ENCODE peak calls at places on chromosome 7, in five cellular contexts. One of them, this sample, is unnamed. For H3K4me1, the result is how much of the 10 kb centered on the place peaks cover.

GRCh38 chr7:131196808-131197207 is 130.9 kb upstream of the MKLN1 start:
- DNase-seq in body of pancreas: no peak
- DNase-seq in A549: no peak
- DNase-seq in CD8-positive, alpha-beta memory T cell: no peak
- DNase-seq in uterus: no peak
- DNase-seq in this sample: no peak

GRCh38 chr7:43625453-43625852 is 42.5 kb downstream of the STK17A start:
- DNase-seq in A549: no peak
- DNase-seq in CD8-positive, alpha-beta memory T cell: peak
- DNase-seq in body of pancreas: no peak
- DNase-seq in uterus: no peak
- DNase-seq in this sample: no peak

GRCh38 chr7:79515358-79515757 is 61.9 kb upstream of the MAGI2 start:
- DNase-seq in uterus: no peak
- DNase-seq in A549: no peak
- DNase-seq in body of pancreas: no peak
- DNase-seq in CD8-positive, alpha-beta memory T cell: no peak
- DNase-seq in this sample: no peak

GRCh38 chr7:90403174-90404113 is at the start of gene CLDN12:
- DNase-seq in uterus: peak
- DNase-seq in A549: peak
- DNase-seq in CD8-positive, alpha-beta memory T cell: peak
- DNase-seq in body of pancreas: peak
- DNase-seq in this sample: peak

GRCh38 chr7:2110586-2111396 is 122.0 kb downstream of the MAD1L1 start:
- DNase-seq in A549: no peak
- DNase-seq in body of pancreas: no peak
- DNase-seq in uterus: no peak
- DNase-seq in CD8-positive, alpha-beta memory T cell: no peak
- DNase-seq in this sample: no peak

GRCh38 chr7:51430480-51431086 is 114.0 kb upstream of the COBL start:
- DNase-seq in uterus: no peak
- DNase-seq in A549: peak
- DNase-seq in CD8-positive, alpha-beta memory T cell: no peak
- DNase-seq in body of pancreas: peak
- DNase-seq in this sample: no peak

GRCh38 chr7:79647711-79648110 is 194.2 kb upstream of the MAGI2 start:
- DNase-seq in CD8-positive, alpha-beta memory T cell: no peak
- DNase-seq in A549: no peak
- DNase-seq in uterus: no peak
- DNase-seq in body of pancreas: no peak
- DNase-seq in this sample: peak

GRCh38 chr7:5708271-5708670 is 73.2 kb downstream of the RNF216 start:
- DNase-seq in body of pancreas: no peak
- DNase-seq in uterus: no peak
- DNase-seq in A549: no peak
- DNase-seq in CD8-positive, alpha-beta memory T cell: no peak
- DNase-seq in this sample: no peak

GRCh38 chr7:99387912-99388311 is 13.4 kb downstream of the ARPC1B start:
- DNase-seq in body of pancreas: no peak
- DNase-seq in uterus: no peak
- DNase-seq in A549: no peak
- DNase-seq in CD8-positive, alpha-beta memory T cell: no peak
- DNase-seq in this sample: no peak

GRCh38 chr7:134941185-134941900 is 45.0 kb upstream of the AGBL3 start:
- DNase-seq in CD8-positive, alpha-beta memory T cell: no peak
- DNase-seq in A549: peak
- DNase-seq in body of pancreas: no peak
- DNase-seq in uterus: peak
- DNase-seq in this sample: no peak

GRCh38 chr7:95395755-95396135 is 430 bp downstream of the PON3 start:
- DNase-seq in A549: no peak
- DNase-seq in body of pancreas: peak
- DNase-seq in CD8-positive, alpha-beta memory T cell: no peak
- DNase-seq in uterus: no peak
- DNase-seq in this sample: no peak

GRCh38 chr7:21276471-21277035 is 151.3 kb upstream of the SP4 start:
- DNase-seq in uterus: no peak
- DNase-seq in body of pancreas: no peak
- DNase-seq in A549: no peak
- DNase-seq in CD8-positive, alpha-beta memory T cell: no peak
- DNase-seq in this sample: no peak

GRCh38 chr7:136868496-136869005 is at the start of gene CHRM2:
- DNase-seq in body of pancreas: no peak
- DNase-seq in uterus: no peak
- DNase-seq in CD8-positive, alpha-beta memory T cell: no peak
- DNase-seq in A549: no peak
- DNase-seq in this sample: peak

GRCh38 chr7:84245831-84246230 is 51.2 kb upstream of the SEMA3A start:
- DNase-seq in body of pancreas: no peak
- DNase-seq in CD8-positive, alpha-beta memory T cell: no peak
- DNase-seq in A549: no peak
- DNase-seq in uterus: no peak
- DNase-seq in this sample: no peak

GRCh38 chr7:138979988-138980574 is 1.1 kb downstream of the KIAA1549 start:
- DNase-seq in A549: no peak
- DNase-seq in uterus: no peak
- DNase-seq in CD8-positive, alpha-beta memory T cell: no peak
- DNase-seq in body of pancreas: no peak
- DNase-seq in this sample: no peak

GRCh38 chr7:41696323-41696916 is 6.5 kb downstream of the INHBA start:
- DNase-seq in uterus: peak
- DNase-seq in CD8-positive, alpha-beta memory T cell: no peak
- DNase-seq in body of pancreas: peak
- DNase-seq in A549: peak
- DNase-seq in this sample: peak

GRCh38 chr7:42833411-42833810 is 78.5 kb downstream of the C7orf25 start:
- DNase-seq in CD8-positive, alpha-beta memory T cell: no peak
- DNase-seq in uterus: no peak
- DNase-seq in body of pancreas: no peak
- DNase-seq in A549: no peak
- DNase-seq in this sample: no peak

GRCh38 chr7:45922810-45923209 is 1.7 kb upstream of the IGFBP3 start:
- DNase-seq in CD8-positive, alpha-beta memory T cell: no peak
- DNase-seq in body of pancreas: no peak
- DNase-seq in A549: no peak
- DNase-seq in uterus: peak
- DNase-seq in this sample: no peak

GRCh38 chr7:39202041-39202440 is 224.3 kb downstream of the POU6F2 start:
- DNase-seq in CD8-positive, alpha-beta memory T cell: no peak
- DNase-seq in A549: no peak
- DNase-seq in uterus: no peak
- DNase-seq in body of pancreas: no peak
- DNase-seq in this sample: no peak

GRCh38 chr7:156172638-156173037 is 360.4 kb upstream of the SHH start:
- DNase-seq in CD8-positive, alpha-beta memory T cell: no peak
- DNase-seq in body of pancreas: no peak
- DNase-seq in A549: no peak
- DNase-seq in uterus: no peak
- DNase-seq in this sample: no peak

GRCh38 chr7:348962-349755 is 59.2 kb downstream of the FOXL3 start:
- DNase-seq in A549: no peak
- DNase-seq in body of pancreas: peak
- DNase-seq in uterus: no peak
- DNase-seq in CD8-positive, alpha-beta memory T cell: no peak
- DNase-seq in this sample: no peak

GRCh38 chr7:47640215-47640739 is 58.4 kb upstream of the TNS3 start:
- DNase-seq in uterus: no peak
- DNase-seq in A549: no peak
- DNase-seq in CD8-positive, alpha-beta memory T cell: no peak
- DNase-seq in body of pancreas: no peak
- DNase-seq in this sample: no peak

GRCh38 chr7:2437136-2437535 is 33.7 kb downstream of the CHST12 start:
- DNase-seq in uterus: no peak
- DNase-seq in body of pancreas: no peak
- DNase-seq in CD8-positive, alpha-beta memory T cell: no peak
- DNase-seq in A549: no peak
- DNase-seq in this sample: no peak

GRCh38 chr7:46909601-46910051 is 672.3 kb downstream of the TNS3 start:
- DNase-seq in body of pancreas: no peak
- DNase-seq in A549: no peak
- DNase-seq in CD8-positive, alpha-beta memory T cell: no peak
- DNase-seq in uterus: no peak
- DNase-seq in this sample: no peak

GRCh38 chr7:711967-712600 is 14.4 kb upstream of the DNAAF5 start:
- DNase-seq in uterus: no peak
- DNase-seq in A549: no peak
- DNase-seq in body of pancreas: no peak
- DNase-seq in CD8-positive, alpha-beta memory T cell: no peak
- DNase-seq in this sample: no peak

GRCh38 chr7:15305002-15305600 is 256.7 kb downstream of the AGMO start:
- DNase-seq in CD8-positive, alpha-beta memory T cell: no peak
- DNase-seq in uterus: peak
- DNase-seq in body of pancreas: peak
- DNase-seq in A549: peak
- DNase-seq in this sample: peak

GRCh38 chr7:156096806-156097538 is 284.7 kb upstream of the SHH start:
- DNase-seq in A549: no peak
- DNase-seq in body of pancreas: no peak
- DNase-seq in CD8-positive, alpha-beta memory T cell: no peak
- DNase-seq in uterus: no peak
- DNase-seq in this sample: no peak

GRCh38 chr7:139043823-139044812 is 8.3 kb upstream of the ZC3HAV1L start:
- DNase-seq in A549: no peak
- DNase-seq in uterus: no peak
- DNase-seq in CD8-positive, alpha-beta memory T cell: peak
- DNase-seq in body of pancreas: peak
- DNase-seq in this sample: no peak

GRCh38 chr7:114008696-114009095 is 89.9 kb upstream of the PPP1R3A start:
- DNase-seq in uterus: no peak
- DNase-seq in CD8-positive, alpha-beta memory T cell: no peak
- DNase-seq in A549: no peak
- DNase-seq in body of pancreas: no peak
- DNase-seq in this sample: no peak

DNA sequence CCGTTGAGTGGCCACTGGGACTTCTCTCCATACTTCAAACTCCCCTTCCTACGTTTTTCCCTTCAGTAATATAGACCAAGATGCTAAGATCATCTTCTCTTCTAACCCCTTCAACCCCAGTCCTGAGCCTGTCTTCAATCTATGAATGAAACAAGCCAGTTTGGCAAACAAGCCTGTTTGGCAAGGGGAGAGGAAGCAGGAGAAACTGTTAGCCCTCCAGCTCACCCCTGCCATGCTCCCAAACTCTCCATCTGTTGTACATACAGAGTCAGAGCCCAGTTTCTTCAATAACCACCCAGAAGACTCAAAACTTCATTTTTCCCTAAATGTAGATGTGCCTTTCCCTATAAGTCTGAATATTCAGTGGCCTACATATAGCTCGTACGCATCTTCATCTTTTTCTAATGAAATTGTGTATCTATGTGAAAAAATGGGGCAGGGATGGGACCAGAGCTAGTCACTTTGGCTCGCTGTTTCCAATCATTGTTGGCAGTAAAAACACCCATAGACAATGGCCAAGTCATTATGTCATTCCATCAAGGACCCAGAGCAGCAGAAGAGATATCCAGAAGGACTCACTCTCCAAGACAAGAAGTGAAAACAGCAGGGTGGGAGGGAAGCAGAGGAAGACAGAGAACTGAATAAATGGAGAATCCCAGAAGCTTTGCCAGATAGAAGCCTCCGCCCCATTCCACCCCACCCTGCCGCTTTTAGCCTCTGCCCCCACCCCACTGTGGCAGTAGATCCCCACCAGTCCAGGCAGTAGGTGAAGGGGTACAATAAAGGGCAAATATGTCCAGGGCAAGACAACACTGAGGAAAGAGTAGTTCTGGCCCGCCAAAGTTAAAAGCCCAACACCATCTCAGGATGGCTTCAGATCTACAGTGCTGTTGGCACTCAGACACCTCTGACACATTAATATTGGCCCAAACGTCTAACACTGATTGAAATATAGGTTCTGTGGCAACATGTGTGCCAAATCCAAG is 87.3 kb downstream of the DOCK4 start:
- DNase-seq in body of pancreas: no peak
- DNase-seq in A549: no peak
- DNase-seq in CD8-positive, alpha-beta memory T cell: no peak
- DNase-seq in uterus: no peak
- DNase-seq in this sample: no peak
- H3K4me1 ChIP-seq in body of pancreas: under half
- H3K4me1 ChIP-seq in A549: under half
- H3K4me1 ChIP-seq in CD8-positive, alpha-beta memory T cell: under half
- H3K4me1 ChIP-seq in uterus: under half
- H3K4me1 ChIP-seq in this sample: under half

DNA sequence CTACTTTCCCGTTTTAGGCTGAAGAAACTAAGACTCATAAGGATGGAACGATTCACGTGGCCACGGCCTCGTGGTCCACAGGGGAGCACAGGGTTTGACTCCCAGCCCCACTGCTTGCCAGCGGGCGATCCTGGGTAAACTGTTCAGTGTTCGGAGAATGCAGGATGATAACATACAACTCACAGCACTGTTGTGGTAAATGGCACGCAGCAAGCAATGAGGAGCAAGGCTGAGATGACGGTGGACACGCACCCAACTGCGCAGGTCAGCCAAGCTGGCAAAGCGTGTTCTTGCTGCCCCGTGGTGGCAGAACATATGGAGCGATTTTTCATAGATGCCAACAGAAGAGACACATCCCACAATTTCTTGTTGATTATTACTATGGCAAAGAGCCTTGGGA is 272.7 kb downstream of the DNAJB6 start:
- DNase-seq in CD8-positive, alpha-beta memory T cell: no peak
- DNase-seq in uterus: no peak
- DNase-seq in body of pancreas: no peak
- DNase-seq in A549: no peak
- DNase-seq in this sample: no peak
- H3K4me1 ChIP-seq in CD8-positive, alpha-beta memory T cell: under half
- H3K4me1 ChIP-seq in uterus: under half
- H3K4me1 ChIP-seq in body of pancreas: under half
- H3K4me1 ChIP-seq in A549: under half
- H3K4me1 ChIP-seq in this sample: under half

GRCh38 chr7:98251844-98252639 is at the start of gene TECPR1:
- DNase-seq in A549: peak
- DNase-seq in CD8-positive, alpha-beta memory T cell: peak
- DNase-seq in uterus: peak
- DNase-seq in body of pancreas: peak
- DNase-seq in this sample: peak

GRCh38 chr7:98254516-98254915 is 2.5 kb upstream of the TECPR1 start:
- DNase-seq in A549: no peak
- DNase-seq in CD8-positive, alpha-beta memory T cell: no peak
- DNase-seq in uterus: no peak
- DNase-seq in body of pancreas: no peak
- DNase-seq in this sample: no peak

GRCh38 chr7:98252655-98253054 is 623 bp upstream of the TECPR1 start:
- DNase-seq in body of pancreas: no peak
- DNase-seq in CD8-positive, alpha-beta memory T cell: no peak
- DNase-seq in uterus: no peak
- DNase-seq in A549: no peak
- DNase-seq in this sample: no peak

GRCh38 chr7:98254951-98255610 is 3.0 kb upstream of the TECPR1 start:
- DNase-seq in uterus: no peak
- DNase-seq in CD8-positive, alpha-beta memory T cell: no peak
- DNase-seq in body of pancreas: no peak
- DNase-seq in A549: no peak
- DNase-seq in this sample: no peak

GRCh38 chr7:98257701-98258100 is 5.7 kb upstream of the TECPR1 start:
- DNase-seq in uterus: no peak
- DNase-seq in CD8-positive, alpha-beta memory T cell: no peak
- DNase-seq in A549: no peak
- DNase-seq in body of pancreas: no peak
- DNase-seq in this sample: no peak
- H3K4me1 ChIP-seq in uterus: under half
- H3K4me1 ChIP-seq in CD8-positive, alpha-beta memory T cell: under half
- H3K4me1 ChIP-seq in A549: under half
- H3K4me1 ChIP-seq in body of pancreas: under half
- H3K4me1 ChIP-seq in this sample: under half

GRCh38 chr7:66140924-66141323 is 26.3 kb downstream of the CRCP start:
- DNase-seq in body of pancreas: peak
- DNase-seq in CD8-positive, alpha-beta memory T cell: no peak
- DNase-seq in uterus: peak
- DNase-seq in A549: no peak
- DNase-seq in this sample: peak
- H3K4me1 ChIP-seq in body of pancreas: under half
- H3K4me1 ChIP-seq in CD8-positive, alpha-beta memory T cell: under half
- H3K4me1 ChIP-seq in uterus: under half
- H3K4me1 ChIP-seq in A549: under half
- H3K4me1 ChIP-seq in this sample: under half